ENCODE peak calls at places on chromosomes 2 and 18, in eight cellular contexts. One of them, this sample, is unnamed.

GRCh38 chr2:226426292-226426736 is 373.3 kb downstream of the IRS1 start:
- DNase-seq in HCT116: no peak
- DNase-seq in adrenal gland: no peak
- DNase-seq in upper lobe of right lung: no peak
- DNase-seq in A549: peak
- DNase-seq in IMR-90: peak
- DNase-seq in dorsolateral prefrontal cortex: no peak
- DNase-seq in astrocyte: peak
- DNase-seq in this sample: peak

GRCh38 chr2:39007875-39008504 is 112.9 kb downstream of the SOS1 start:
- DNase-seq in astrocyte: no peak
- DNase-seq in dorsolateral prefrontal cortex: no peak
- DNase-seq in HCT116: no peak
- DNase-seq in adrenal gland: no peak
- DNase-seq in IMR-90: no peak
- DNase-seq in A549: no peak
- DNase-seq in upper lobe of right lung: no peak
- DNase-seq in this sample: no peak

GRCh38 chr2:168573128-168573903 is 117.2 kb downstream of the CERS6 start:
- DNase-seq in dorsolateral prefrontal cortex: no peak
- DNase-seq in upper lobe of right lung: no peak
- DNase-seq in astrocyte: no peak
- DNase-seq in A549: no peak
- DNase-seq in IMR-90: peak
- DNase-seq in HCT116: no peak
- DNase-seq in adrenal gland: no peak
- DNase-seq in this sample: no peak

GRCh38 chr2:183348492-183348891 is 224.2 kb downstream of the NUP35 start:
- DNase-seq in dorsolateral prefrontal cortex: no peak
- DNase-seq in A549: no peak
- DNase-seq in IMR-90: no peak
- DNase-seq in upper lobe of right lung: no peak
- DNase-seq in HCT116: no peak
- DNase-seq in astrocyte: no peak
- DNase-seq in adrenal gland: no peak
- DNase-seq in this sample: no peak

GRCh38 chr2:75596784-75597183 is 36.0 kb upstream of the EVA1A start:
- DNase-seq in adrenal gland: no peak
- DNase-seq in upper lobe of right lung: no peak
- DNase-seq in A549: no peak
- DNase-seq in HCT116: no peak
- DNase-seq in IMR-90: peak
- DNase-seq in dorsolateral prefrontal cortex: no peak
- DNase-seq in astrocyte: peak
- DNase-seq in this sample: no peak

GRCh38 chr18:49690307-49690706 is 123.0 kb downstream of the ACAA2 start:
- DNase-seq in HCT116: peak
- DNase-seq in dorsolateral prefrontal cortex: no peak
- DNase-seq in IMR-90: peak
- DNase-seq in A549: peak
- DNase-seq in adrenal gland: no peak
- DNase-seq in astrocyte: peak
- DNase-seq in upper lobe of right lung: no peak
- DNase-seq in this sample: peak

GRCh38 chr2:42904576-42904876 is 112.1 kb upstream of the HAAO start:
- DNase-seq in HCT116: no peak
- DNase-seq in dorsolateral prefrontal cortex: no peak
- DNase-seq in astrocyte: no peak
- DNase-seq in upper lobe of right lung: no peak
- DNase-seq in A549: no peak
- DNase-seq in IMR-90: no peak
- DNase-seq in adrenal gland: no peak
- DNase-seq in this sample: no peak

GRCh38 chr2:40371525-40372277 is 80.2 kb downstream of the SLC8A1 start:
- DNase-seq in A549: no peak
- DNase-seq in upper lobe of right lung: no peak
- DNase-seq in astrocyte: peak
- DNase-seq in IMR-90: peak
- DNase-seq in dorsolateral prefrontal cortex: no peak
- DNase-seq in adrenal gland: peak
- DNase-seq in HCT116: no peak
- DNase-seq in this sample: no peak

GRCh38 chr2:218230882-218231281 is 13.9 kb downstream of the ARPC2 start:
- DNase-seq in IMR-90: peak
- DNase-seq in HCT116: no peak
- DNase-seq in adrenal gland: no peak
- DNase-seq in A549: peak
- DNase-seq in dorsolateral prefrontal cortex: no peak
- DNase-seq in upper lobe of right lung: no peak
- DNase-seq in astrocyte: peak
- DNase-seq in this sample: peak

GRCh38 chr18:76588591-76589303 is 93.7 kb upstream of the ZNF516 start:
- DNase-seq in astrocyte: peak
- DNase-seq in HCT116: no peak
- DNase-seq in upper lobe of right lung: no peak
- DNase-seq in IMR-90: no peak
- DNase-seq in dorsolateral prefrontal cortex: no peak
- DNase-seq in A549: no peak
- DNase-seq in adrenal gland: peak
- DNase-seq in this sample: no peak

GRCh38 chr2:16613475-16613874 is 52.2 kb downstream of the CYRIA start:
- DNase-seq in A549: peak
- DNase-seq in dorsolateral prefrontal cortex: no peak
- DNase-seq in IMR-90: no peak
- DNase-seq in upper lobe of right lung: no peak
- DNase-seq in HCT116: no peak
- DNase-seq in astrocyte: no peak
- DNase-seq in adrenal gland: no peak
- DNase-seq in this sample: no peak
- TF ChIP-seq CTCF in A549: peak
- TF ChIP-seq CTCF in dorsolateral prefrontal cortex: peak
- TF ChIP-seq CTCF in IMR-90: peak
- TF ChIP-seq CTCF in upper lobe of right lung: peak
- TF ChIP-seq CTCF in HCT116: peak
- TF ChIP-seq CTCF in astrocyte: peak
- TF ChIP-seq CTCF in adrenal gland: peak
- TF ChIP-seq CTCF in this sample: peak

DNA sequence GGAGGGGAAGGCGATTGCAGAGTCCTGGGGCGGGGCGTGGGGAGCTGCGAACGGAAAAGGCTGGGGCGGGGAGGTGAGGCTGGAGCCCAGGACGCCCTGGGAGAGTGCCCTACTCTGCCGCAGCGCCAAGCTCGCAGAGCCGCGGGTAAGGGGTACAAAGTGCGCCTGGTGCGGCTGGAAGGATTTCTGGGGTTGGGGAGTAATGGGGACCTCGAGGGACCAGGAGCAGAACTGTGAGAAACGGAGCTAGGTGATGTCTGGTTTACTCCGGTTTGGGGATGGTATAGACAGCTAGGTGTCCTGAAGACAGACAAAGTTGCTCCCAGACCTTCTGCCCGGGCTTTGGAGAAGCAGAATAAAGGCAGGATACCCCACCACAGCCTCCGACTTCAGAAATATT is 718 bp upstream of the NXPH2 start:
- DNase-seq in A549: no peak
- DNase-seq in dorsolateral prefrontal cortex: no peak
- DNase-seq in adrenal gland: no peak
- DNase-seq in upper lobe of right lung: no peak
- DNase-seq in HCT116: no peak
- DNase-seq in IMR-90: no peak
- DNase-seq in astrocyte: no peak
- DNase-seq in this sample: no peak
- H3K4me3 ChIP-seq in A549: no peak
- H3K4me3 ChIP-seq in dorsolateral prefrontal cortex: peak
- H3K4me3 ChIP-seq in adrenal gland: no peak
- H3K4me3 ChIP-seq in upper lobe of right lung: no peak
- H3K4me3 ChIP-seq in HCT116: no peak
- H3K4me3 ChIP-seq in IMR-90: no peak
- H3K4me3 ChIP-seq in astrocyte: no peak
- H3K4me3 ChIP-seq in this sample: no peak

GRCh38 chr2:116819355-116819754 is 995.1 kb upstream of the DDX18 start:
- DNase-seq in dorsolateral prefrontal cortex: no peak
- DNase-seq in upper lobe of right lung: no peak
- DNase-seq in adrenal gland: no peak
- DNase-seq in astrocyte: no peak
- DNase-seq in A549: no peak
- DNase-seq in HCT116: no peak
- DNase-seq in IMR-90: no peak
- DNase-seq in this sample: no peak
- TF ChIP-seq CTCF in dorsolateral prefrontal cortex: no peak
- TF ChIP-seq CTCF in upper lobe of right lung: no peak
- TF ChIP-seq CTCF in adrenal gland: no peak
- TF ChIP-seq CTCF in astrocyte: no peak
- TF ChIP-seq CTCF in A549: no peak
- TF ChIP-seq CTCF in HCT116: no peak
- TF ChIP-seq CTCF in IMR-90: no peak
- TF ChIP-seq CTCF in this sample: peak

GRCh38 chr2:223001831-223002230 is 50.2 kb upstream of the KCNE4 start:
- DNase-seq in adrenal gland: no peak
- DNase-seq in dorsolateral prefrontal cortex: no peak
- DNase-seq in upper lobe of right lung: no peak
- DNase-seq in HCT116: no peak
- DNase-seq in A549: no peak
- DNase-seq in IMR-90: peak
- DNase-seq in astrocyte: peak
- DNase-seq in this sample: no peak
- H3K4me3 ChIP-seq in adrenal gland: no peak
- H3K4me3 ChIP-seq in dorsolateral prefrontal cortex: no peak
- H3K4me3 ChIP-seq in upper lobe of right lung: no peak
- H3K4me3 ChIP-seq in HCT116: no peak
- H3K4me3 ChIP-seq in A549: no peak
- H3K4me3 ChIP-seq in IMR-90: no peak
- H3K4me3 ChIP-seq in astrocyte: no peak
- H3K4me3 ChIP-seq in this sample: no peak

GRCh38 chr2:31729442-31730092 is 148.8 kb upstream of the SRD5A2 start:
- DNase-seq in upper lobe of right lung: no peak
- DNase-seq in IMR-90: peak
- DNase-seq in astrocyte: no peak
- DNase-seq in dorsolateral prefrontal cortex: no peak
- DNase-seq in A549: peak
- DNase-seq in HCT116: peak
- DNase-seq in adrenal gland: no peak
- DNase-seq in this sample: no peak
- TF ChIP-seq CTCF in upper lobe of right lung: no peak
- TF ChIP-seq CTCF in IMR-90: peak
- TF ChIP-seq CTCF in astrocyte: peak
- TF ChIP-seq CTCF in dorsolateral prefrontal cortex: no peak
- TF ChIP-seq CTCF in A549: peak
- TF ChIP-seq CTCF in HCT116: peak
- TF ChIP-seq CTCF in adrenal gland: no peak
- TF ChIP-seq CTCF in this sample: peak

GRCh38 chr2:3637311-3637675 is 20.7 kb upstream of the ALLC start:
- DNase-seq in IMR-90: no peak
- DNase-seq in A549: no peak
- DNase-seq in adrenal gland: peak
- DNase-seq in dorsolateral prefrontal cortex: no peak
- DNase-seq in astrocyte: no peak
- DNase-seq in upper lobe of right lung: peak
- DNase-seq in HCT116: no peak
- DNase-seq in this sample: no peak
- H3K4me3 ChIP-seq in IMR-90: no peak
- H3K4me3 ChIP-seq in A549: no peak
- H3K4me3 ChIP-seq in adrenal gland: no peak
- H3K4me3 ChIP-seq in dorsolateral prefrontal cortex: no peak
- H3K4me3 ChIP-seq in astrocyte: no peak
- H3K4me3 ChIP-seq in upper lobe of right lung: no peak
- H3K4me3 ChIP-seq in HCT116: no peak
- H3K4me3 ChIP-seq in this sample: no peak

This sample was measured in epithelial cell of proximal tubule.